ENCODE peak calls at places on chromosome 10, in four cellular contexts. N is DND-41; U is CD8-positive, alpha-beta memory T cell; O is IMR-90. Z is an unnamed sample.

GRCh38 chr10:101043356-101043707 is 12.3 kb downstream of the SFXN3 start:
- DNase-seq in N (no peak), U (no peak), O (no peak), Z (no peak)

GRCh38 chr10:112953760-112954159 is 3.7 kb downstream of the TCF7L2 start:
- DNase-seq in N (no peak), U (no peak), O (peak), Z (no peak)

GRCh38 chr10:74021248-74022055 is 23.5 kb downstream of the VCL start:
- DNase-seq in N (no peak), U (no peak), O (peak), Z (no peak)

GRCh38 chr10:18713077-18713476 is 53.8 kb downstream of the ARL5B start:
- DNase-seq in N (no peak), U (no peak), O (peak), Z (no peak)

GRCh38 chr10:15113766-15114165 is 16.6 kb downstream of the RPP38 start:
- DNase-seq in N (no peak), U (no peak), O (peak), Z (no peak)

GRCh38 chr10:21092683-21093524 is 195.8 kb upstream of the NEBL start:
- DNase-seq in N (no peak), U (no peak), O (no peak), Z (no peak)

GRCh38 chr10:124525751-124526600 is 64.4 kb downstream of the LHPP start:
- DNase-seq in N (no peak), U (no peak), O (no peak), Z (peak)

GRCh38 chr10:128927821-128928220 is 539.2 kb upstream of the MGMT start:
- DNase-seq in N (no peak), U (no peak), O (no peak), Z (no peak)

GRCh38 chr10:113970641-113971040 is 73.0 kb upstream of the ADRB1 start:
- DNase-seq in N (no peak), U (no peak), O (no peak), Z (no peak)

DNA sequence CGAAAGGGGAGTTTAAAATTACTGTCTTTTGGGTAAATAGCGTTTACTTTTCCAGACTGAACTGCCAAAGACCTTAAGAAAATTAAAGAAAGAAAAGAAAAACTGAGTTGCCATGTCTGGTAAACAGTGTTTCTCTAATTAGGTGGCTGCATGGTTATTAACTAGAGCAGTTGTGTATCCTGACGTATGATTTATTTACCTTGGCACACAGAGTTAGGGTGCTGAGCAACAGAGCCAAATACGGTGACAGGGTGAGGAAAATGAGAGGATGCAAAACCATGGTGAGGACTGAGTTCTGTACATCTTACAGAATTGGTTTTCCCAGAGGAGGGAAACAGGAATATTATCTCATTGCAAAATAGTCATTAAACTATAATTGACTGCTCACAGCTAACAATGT is 546.4 kb upstream of the FZD8 start:
- DNase-seq in N (no peak), U (no peak), O (no peak), Z (no peak)
- H3K27ac ChIP-seq in N (no peak), U (no peak), O (no peak), Z (no peak)

DNA sequence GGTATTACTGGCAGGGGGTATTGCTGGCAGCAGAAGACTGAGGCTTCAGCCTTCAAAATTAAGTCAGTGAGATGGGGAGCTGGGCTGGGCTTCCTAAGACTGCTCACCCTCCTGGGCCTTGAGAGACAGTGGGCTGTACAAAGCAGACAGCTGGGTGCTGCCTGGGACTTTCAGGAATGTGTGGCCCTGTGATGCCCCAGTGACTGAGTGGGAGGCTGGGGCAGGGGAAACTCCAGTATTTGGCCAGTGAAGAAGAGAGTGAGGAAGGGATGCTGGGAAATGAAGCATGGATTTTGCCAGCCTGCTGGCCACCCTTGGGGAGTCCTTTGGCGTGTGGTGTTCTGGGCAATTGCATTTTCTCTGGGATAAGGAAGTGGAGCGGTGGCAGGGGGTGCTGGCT is 442 bp downstream of the ANKRD2 start:
- DNase-seq in N (no peak), U (no peak), O (peak), Z (no peak)
- H3K27ac ChIP-seq in N (no peak), U (no peak), O (no peak), Z (peak)

GRCh38 chr10:25575343-25575742 is 358.7 kb upstream of the MYO3A start:
- DNase-seq in N (no peak), U (no peak), O (no peak), Z (no peak)
- H3K27ac ChIP-seq in N (no peak), U (no peak), O (no peak), Z (no peak)

GRCh38 chr10:71342850-71343773 is 24.1 kb downstream of the SLC29A3 start:
- DNase-seq in N (no peak), U (no peak), O (peak), Z (no peak)
- H3K27ac ChIP-seq in N (no peak), U (no peak), O (no peak), Z (no peak)

GRCh38 chr10:86391986-86392722 is 25.6 kb upstream of the GRID1 start:
- DNase-seq in N (no peak), U (no peak), O (no peak), Z (no peak)
- H3K27ac ChIP-seq in N (no peak), U (no peak), O (no peak), Z (no peak)

GRCh38 chr10:29715296-29715695 is 80.5 kb upstream of the SVIL start:
- DNase-seq in N (no peak), U (no peak), O (no peak), Z (no peak)

GRCh38 chr10:29710128-29710527 is 75.4 kb upstream of the SVIL start:
- DNase-seq in N (no peak), U (no peak), O (no peak), Z (no peak)

GRCh38 chr10:29714096-29714874 is 79.5 kb upstream of the SVIL start:
- DNase-seq in N (no peak), U (no peak), O (peak), Z (no peak)

GRCh38 chr10:29712108-29712507 is 77.3 kb upstream of the SVIL start:
- DNase-seq in N (no peak), U (no peak), O (peak), Z (no peak)

GRCh38 chr10:29713450-29713849 is 78.7 kb upstream of the SVIL start:
- DNase-seq in N (no peak), U (no peak), O (no peak), Z (no peak)
- H3K27ac ChIP-seq in N (no peak), U (no peak), O (no peak), Z (peak)

DNA sequence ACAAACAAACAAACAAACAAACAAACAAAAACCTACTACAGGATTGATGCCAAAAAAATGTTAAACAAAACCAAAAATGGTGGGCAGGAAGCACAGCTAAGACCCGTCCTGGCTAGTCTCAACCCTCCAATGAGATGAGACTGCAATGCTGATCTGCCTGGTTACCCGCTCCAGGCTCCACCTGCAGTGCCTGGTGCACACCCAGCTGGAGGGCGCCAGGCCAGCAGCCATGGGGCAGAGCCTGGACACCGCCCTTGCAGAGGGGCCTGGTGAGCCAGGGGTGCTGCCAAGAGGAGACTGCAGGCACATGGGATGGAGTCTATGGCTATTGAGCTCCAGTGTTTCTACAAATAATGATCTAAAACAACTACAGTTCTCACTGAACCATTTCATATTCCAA is 107.0 kb downstream of the LARP4B start:
- DNase-seq in N (no peak), U (no peak), O (no peak), Z (no peak)
- H3K27ac ChIP-seq in N (no peak), U (no peak), O (no peak), Z (no peak)

GRCh38 chr10:95250856-95251255 is 39.9 kb downstream of the PDLIM1 start:
- DNase-seq in N (no peak), U (no peak), O (no peak), Z (no peak)

GRCh38 chr10:95249467-95249866 is 41.3 kb downstream of the PDLIM1 start:
- DNase-seq in N (no peak), U (no peak), O (no peak), Z (no peak)

GRCh38 chr10:95247200-95247880 is 43.5 kb downstream of the PDLIM1 start:
- DNase-seq in N (no peak), U (no peak), O (peak), Z (no peak)

GRCh38 chr10:95247881-95248583 is 42.8 kb downstream of the PDLIM1 start:
- DNase-seq in N (no peak), U (no peak), O (no peak), Z (no peak)

GRCh38 chr10:95248989-95249388 is 41.8 kb downstream of the PDLIM1 start:
- DNase-seq in N (no peak), U (no peak), O (no peak), Z (no peak)
- H3K27ac ChIP-seq in N (no peak), U (no peak), O (peak), Z (peak)